ENCODE peak calls at places on chromosome 10, in ten cellular contexts. Y, P, E, D, T, B, W, F, R and I are unnamed samples.

GRCh38 chr10:17981766-17982380 is 30.2 kb downstream of the SLC39A12 start:
- DNase-seq in P (no peak), D (no peak), R (no peak), B (peak; percentile 17), W (peak; percentile 86), E (no peak), F (no peak), Y (peak; percentile 17), T (no peak), I (no peak)

GRCh38 chr10:61958311-61958710 is 56.8 kb downstream of the ARID5B start:
- DNase-seq in R (no peak), W (no peak), T (no peak), E (no peak), Y (no peak), F (no peak), B (no peak), D (no peak), P (no peak), I (no peak)

GRCh38 chr10:118500477-118501104 is 94.9 kb downstream of the PRLHR start:
- DNase-seq in F (no peak), Y (no peak), E (no peak), B (no peak), R (no peak), P (no peak), W (no peak), T (no peak), D (no peak), I (no peak)

GRCh38 chr10:90871761-90872647 is at the start of gene RPP30:
- DNase-seq in B (peak; percentile 92), W (peak; percentile 83), R (peak; percentile 85), T (peak; percentile 85), F (peak; percentile 87), Y (peak; percentile 92), D (peak; percentile 71), P (peak; percentile 93), E (peak; percentile 65), I (peak; percentile 67)

GRCh38 chr10:5071411-5072198 is 22.6 kb upstream of the AKR1C3 start:
- DNase-seq in D (no peak), R (no peak), E (no peak), B (peak; percentile 33), F (peak; percentile 39), W (peak; percentile 52), P (peak; percentile 64), T (peak; percentile 44), Y (peak; percentile 85), I (no peak)

GRCh38 chr10:110414563-110415309 is 83.0 kb upstream of the DUSP5 start:
- DNase-seq in F (no peak), Y (no peak), D (no peak), E (peak; percentile 66), P (peak; percentile 88), R (no peak), T (no peak), B (no peak), W (peak; percentile 40), I (no peak)

GRCh38 chr10:129417882-129418281 is 49.2 kb upstream of the MGMT start:
- DNase-seq in Y (no peak), T (no peak), R (no peak), P (no peak), B (no peak), F (no peak), E (no peak), D (no peak), W (no peak), I (no peak)

GRCh38 chr10:88091490-88092061 is 228.2 kb downstream of the PTEN start:
- DNase-seq in T (no peak), R (no peak), F (no peak), W (no peak), D (no peak), P (no peak), Y (no peak), B (no peak), E (peak; percentile 47), I (no peak)

GRCh38 chr10:76786673-76787072 is 850.9 kb downstream of the KCNMA1 start:
- DNase-seq in F (no peak), Y (no peak), T (no peak), R (no peak), B (no peak), P (no peak), W (no peak), D (no peak), E (no peak), I (no peak)

GRCh38 chr10:75009426-75009825 is 102.0 kb upstream of the SAMD8 start:
- DNase-seq in F (no peak), Y (no peak), P (no peak), E (no peak), D (no peak), T (no peak), B (no peak), R (no peak), W (no peak), I (no peak)

DNA sequence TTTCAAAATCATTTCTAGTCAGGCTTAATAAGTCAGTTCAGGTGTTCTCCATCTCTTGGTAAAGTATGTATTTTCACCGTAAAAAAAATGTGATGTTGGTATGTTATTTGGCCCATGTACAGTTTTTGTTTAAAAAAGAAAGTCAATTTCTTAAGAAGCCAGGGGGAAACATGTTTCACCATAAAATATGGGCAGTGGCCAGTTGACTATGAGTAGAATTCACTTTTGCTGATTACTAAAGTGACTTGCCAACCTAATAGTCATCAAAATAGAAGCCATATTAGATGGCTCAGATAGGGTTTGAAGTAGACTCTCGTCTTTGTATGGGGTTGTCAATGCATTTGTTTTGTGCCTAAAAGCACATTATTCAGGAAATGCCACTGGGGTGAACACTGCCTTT is 266.3 kb downstream of the BICC1 start:
- DNase-seq in T (no peak), D (no peak), R (no peak), E (no peak), F (no peak), W (no peak), P (no peak), Y (no peak), B (no peak), I (no peak)
- TF ChIP-seq CTCF in T (no peak), D (no peak), R (no peak), E (no peak), F (no peak), W (no peak), P (no peak), Y (no peak), B (no peak), I (no peak)

GRCh38 chr10:13475124-13475523 is 53.7 kb downstream of the BEND7 start:
- DNase-seq in R (no peak), W (no peak), Y (no peak), B (no peak), F (no peak), D (no peak), T (no peak), E (no peak), P (no peak), I (no peak)

GRCh38 chr10:13473986-13474385 is 54.8 kb downstream of the BEND7 start:
- DNase-seq in W (no peak), F (no peak), Y (no peak), P (no peak), R (no peak), T (no peak), E (no peak), B (no peak), D (no peak), I (no peak)

GRCh38 chr10:13472359-13472758 is 56.5 kb downstream of the BEND7 start:
- DNase-seq in T (no peak), B (no peak), R (no peak), D (no peak), F (no peak), Y (no peak), E (no peak), W (no peak), P (no peak), I (no peak)

GRCh38 chr10:13470270-13470669 is 58.5 kb downstream of the BEND7 start:
- DNase-seq in D (no peak), P (no peak), W (no peak), T (no peak), Y (no peak), B (peak; percentile 51), E (no peak), R (no peak), F (no peak), I (no peak)
- TF ChIP-seq CTCF in D (peak; percentile 25), P (no peak), W (peak; percentile 16), T (no peak), Y (no peak), B (peak; percentile 63), E (no peak), R (no peak), F (peak; percentile 57), I (peak; percentile 49)

GRCh38 chr10:112773783-112774182 is 176.3 kb upstream of the TCF7L2 start:
- DNase-seq in D (no peak), T (no peak), B (no peak), F (no peak), R (no peak), Y (no peak), E (no peak), P (no peak), W (no peak), I (no peak)

GRCh38 chr10:112774808-112775207 is 175.2 kb upstream of the TCF7L2 start:
- DNase-seq in F (no peak), Y (no peak), D (no peak), E (no peak), R (no peak), W (no peak), P (no peak), T (no peak), B (no peak), I (no peak)

GRCh38 chr10:112775892-112776679 is 174.0 kb upstream of the TCF7L2 start:
- DNase-seq in B (no peak), T (no peak), E (no peak), F (no peak), W (no peak), Y (no peak), P (no peak), D (no peak), R (no peak), I (no peak)

GRCh38 chr10:112774210-112774609 is 175.8 kb upstream of the TCF7L2 start:
- DNase-seq in B (no peak), T (no peak), E (no peak), P (no peak), F (no peak), Y (no peak), D (no peak), R (no peak), W (no peak), I (no peak)

GRCh38 chr10:112775347-112775746 is 174.7 kb upstream of the TCF7L2 start:
- DNase-seq in B (no peak), D (no peak), R (no peak), W (no peak), T (no peak), Y (no peak), P (no peak), F (no peak), E (no peak), I (no peak)
- TF ChIP-seq CTCF in B (peak; percentile 41), D (peak; percentile 47), R (no peak), W (no peak), T (no peak), Y (peak; percentile 48), P (peak; percentile 17), F (peak; percentile 36), E (no peak), I (no peak)

DNA sequence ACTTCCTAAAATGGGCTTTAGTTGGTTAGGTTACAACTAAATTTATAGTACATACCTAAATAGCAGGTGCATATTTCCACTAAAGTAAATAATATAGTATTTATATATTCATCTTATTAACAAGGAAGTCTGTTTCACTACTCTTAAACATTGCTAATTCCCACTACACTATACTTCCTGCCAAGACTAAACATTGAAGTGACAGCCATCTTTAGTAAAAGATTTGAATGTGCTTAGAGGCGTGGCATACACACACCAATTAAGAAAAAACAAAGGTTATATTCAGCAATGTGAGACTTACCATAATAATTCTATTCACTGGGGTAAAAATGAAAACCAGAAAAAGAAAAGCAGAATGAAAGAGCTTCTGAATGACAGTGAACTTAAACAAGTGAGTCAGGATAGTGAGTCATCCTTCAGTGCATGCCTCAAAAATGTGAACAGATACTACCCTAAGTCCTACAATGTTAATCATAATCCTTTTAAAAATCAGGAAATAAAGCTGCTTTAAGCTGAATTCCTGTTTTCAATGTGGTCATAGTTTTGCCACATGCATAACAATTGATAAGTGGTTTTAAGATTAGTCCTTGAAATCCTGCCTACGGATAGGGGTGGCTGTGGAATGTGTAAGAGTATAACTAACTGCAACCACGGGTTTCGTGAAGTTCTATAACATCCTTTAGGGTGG is 59.4 kb downstream of the USP6NL start:
- DNase-seq in F (no peak), W (peak; percentile 83), T (no peak), R (no peak), Y (peak; percentile 57), E (no peak), D (no peak), B (no peak), P (no peak), I (no peak)
- TF ChIP-seq CTCF in F (no peak), W (no peak), T (no peak), R (no peak), Y (no peak), E (no peak), D (no peak), B (no peak), P (no peak), I (no peak)